ENCODE peak calls at places on chromosome 18, in six cellular contexts. Y is stimulated activated CD4-positive, alpha-beta T cell treated with anti-CD3 and anti-CD28 coated beads, Interleukin-1b, Interleukin-23, amount 100 ng/mL, for 48 hours; Q is activated T-cell treated with anti-CD3 and anti-CD28 coated beads, Interleukin-2, amount 50 U/mL, for 4 hours; Z is activated naive CD8-positive, alpha-beta T cell treated with anti-CD3 and anti-CD28 coated beads, Interleukin-2, amount 10 ng/mL, durations not matched to agents 7 days and 5 days; W is foreskin fibroblast; B is M059J. X is an unnamed sample.

GRCh38 chr18:44848931-44849330 is 168.2 kb downstream of the SETBP1 start:
- DNase-seq in Y (no peak), W (no peak), B (no peak), Z (no peak), Q (no peak), X (no peak)

GRCh38 chr18:8301427-8302172 is 307.6 kb upstream of the RAB12 start:
- DNase-seq in Z (no peak), W (peak), Q (no peak), B (no peak), Y (no peak), X (no peak)

GRCh38 chr18:74489631-74490030 is 6.5 kb upstream of the CNDP2 start:
- DNase-seq in Q (no peak), B (peak), Y (no peak), Z (no peak), W (no peak), X (no peak)

GRCh38 chr18:58429442-58429841 is 199.4 kb downstream of the ALPK2 start:
- DNase-seq in W (no peak), Q (no peak), Y (no peak), Z (no peak), B (no peak), X (no peak)

GRCh38 chr18:23194969-23195957 is 60.0 kb downstream of the CABLES1 start:
- DNase-seq in Y (no peak), B (no peak), Z (no peak), W (no peak), Q (no peak), X (no peak)

GRCh38 chr18:29652797-29653196 is 1389.7 kb downstream of the DSC3 start:
- DNase-seq in B (peak), Z (no peak), W (no peak), Y (no peak), Q (no peak), X (no peak)

GRCh38 chr18:67778016-67778415 is 261.5 kb upstream of the DSEL start:
- DNase-seq in W (no peak), Z (no peak), Q (no peak), Y (no peak), B (peak), X (no peak)

GRCh38 chr18:5914971-5915370 is 19.6 kb upstream of the TMEM200C start:
- DNase-seq in W (no peak), Z (no peak), Q (no peak), B (no peak), Y (no peak), X (no peak)

GRCh38 chr18:36302676-36303075 is 5.2 kb downstream of the FHOD3 start:
- DNase-seq in Y (no peak), Q (no peak), Z (no peak), B (peak), W (no peak), X (no peak)

GRCh38 chr18:38460657-38461056 is 895.1 kb upstream of the CELF4 start:
- DNase-seq in Y (no peak), W (no peak), Q (no peak), Z (no peak), B (no peak), X (no peak)

GRCh38 chr18:37299471-37300304 is 265.9 kb downstream of the CELF4 start:
- DNase-seq in Z (no peak), Q (no peak), B (peak), Y (no peak), W (peak), X (peak)

GRCh38 chr18:48629730-48630324 is 91.0 kb downstream of the CTIF start:
- DNase-seq in Y (no peak), W (peak), B (peak), Z (no peak), Q (no peak), X (no peak)

GRCh38 chr18:62525611-62526010 is 2.8 kb downstream of the ZCCHC2 start:
- DNase-seq in Z (no peak), Q (no peak), B (no peak), W (no peak), Y (no peak), X (no peak)

GRCh38 chr18:74976331-74976909 is 232.5 kb downstream of the PTGR3 start:
- DNase-seq in Y (no peak), Q (no peak), Z (no peak), B (no peak), W (no peak), X (no peak)

GRCh38 chr18:13427354-13427753 is 208.8 kb downstream of the LDLRAD4 start:
- DNase-seq in Q (no peak), W (no peak), Y (no peak), Z (no peak), B (no peak), X (no peak)

GRCh38 chr18:78100189-78100588 is 850.5 kb downstream of the GALR1 start:
- DNase-seq in Q (no peak), W (no peak), B (no peak), Z (no peak), Y (no peak), X (no peak)

GRCh38 chr18:8177330-8178016 is 431.8 kb upstream of the RAB12 start:
- DNase-seq in Z (no peak), B (peak), Y (no peak), W (no peak), Q (no peak), X (no peak)

GRCh38 chr18:7568426-7568825 is 1.3 kb downstream of the PTPRM start:
- DNase-seq in Q (no peak), W (peak), B (no peak), Y (no peak), Z (no peak), X (peak)

X was measured in aorta.